ENCODE peak calls at places on chromosomes 7 and 10, in six cellular contexts. W, Y, V, S, T and H are unnamed samples.

GRCh38 chr7:66741706-66742053 is 1.1 kb downstream of the RABGEF1 start:
- DNase-seq in W (no peak), Y (no peak), V (no peak), S (no peak), T (no peak), H (peak; percentile 69)

GRCh38 chr10:24468281-24468751 is 255.4 kb downstream of the ARHGAP21 start:
- DNase-seq in W (no peak), Y (peak; percentile 47), V (no peak), S (no peak), T (no peak), H (no peak)

GRCh38 chr10:5504146-5505072 is 5.0 kb upstream of the CALML5 start:
- DNase-seq in W (no peak), Y (no peak), V (no peak), S (no peak), T (no peak), H (no peak)

GRCh38 chr7:27172823-27173411 is 1.2 kb downstream of the HOXA10 start:
- DNase-seq in W (no peak), Y (no peak), V (no peak), S (peak; percentile 40), T (no peak), H (no peak)

GRCh38 chr7:94008537-94008936 is 4.4 kb upstream of the BET1 start:
- DNase-seq in W (peak; percentile 31), Y (no peak), V (no peak), S (no peak), T (no peak), H (no peak)

GRCh38 chr7:114086491-114086905 is 167.7 kb upstream of the PPP1R3A start:
- DNase-seq in W (no peak), Y (no peak), V (no peak), S (peak; percentile 51), T (no peak), H (no peak)

GRCh38 chr10:34758447-34758996 is 56.6 kb downstream of the PARD3 start:
- DNase-seq in W (peak; percentile 99), Y (no peak), V (no peak), S (no peak), T (peak; percentile 89), H (no peak)

GRCh38 chr7:82305347-82306005 is 138.1 kb downstream of the CACNA2D1 start:
- DNase-seq in W (no peak), Y (no peak), V (no peak), S (no peak), T (no peak), H (no peak)

GRCh38 chr10:113450906-113451305 is 101.9 kb upstream of the HABP2 start:
- DNase-seq in W (no peak), Y (no peak), V (no peak), S (no peak), T (no peak), H (peak; percentile 44)

GRCh38 chr7:92560602-92561001 is 29.6 kb downstream of the FAM133B start:
- DNase-seq in W (no peak), Y (no peak), V (no peak), S (no peak), T (no peak), H (no peak)

GRCh38 chr10:34505338-34505737 is 309.8 kb downstream of the PARD3 start:
- DNase-seq in W (no peak), Y (no peak), V (no peak), S (no peak), T (no peak), H (no peak)

GRCh38 chr10:47358457-47358856 is 10.3 kb downstream of the RBP3 start:
- DNase-seq in W (no peak), Y (no peak), V (no peak), S (no peak), T (no peak), H (no peak)

GRCh38 chr10:110568055-110568735 is 700 bp downstream of the SMC3 start:
- DNase-seq in W (no peak), Y (no peak), V (no peak), S (peak; percentile 64), T (no peak), H (no peak)

GRCh38 chr7:36473454-36474282 is 84.0 kb downstream of the ANLN start:
- DNase-seq in W (no peak), Y (peak; percentile 16), V (no peak), S (peak; percentile 51), T (peak; percentile 28), H (no peak)

GRCh38 chr7:122155566-122155965 is 11.5 kb upstream of the AASS start:
- DNase-seq in W (no peak), Y (no peak), V (no peak), S (no peak), T (no peak), H (no peak)

GRCh38 chr7:141144921-141145629 is 71.2 kb downstream of the TMEM178B start:
- DNase-seq in W (no peak), Y (no peak), V (no peak), S (no peak), T (no peak), H (no peak)

GRCh38 chr7:84686373-84686772 is 491.8 kb upstream of the SEMA3A start:
- DNase-seq in W (no peak), Y (no peak), V (no peak), S (no peak), T (no peak), H (no peak)

GRCh38 chr10:87038786-87039185 is 18.7 kb downstream of the FAM25A start:
- DNase-seq in W (no peak), Y (no peak), V (no peak), S (no peak), T (no peak), H (no peak)

GRCh38 chr10:13660545-13660920 is 73.8 kb downstream of the PRPF18 start:
- DNase-seq in W (no peak), Y (no peak), V (no peak), S (no peak), T (no peak), H (no peak)

GRCh38 chr7:107936312-107936711 is 45.3 kb downstream of the DLD start:
- DNase-seq in W (no peak), Y (no peak), V (no peak), S (no peak), T (no peak), H (no peak)

GRCh38 chr7:107932851-107933250 is 41.9 kb downstream of the DLD start:
- DNase-seq in W (no peak), Y (no peak), V (no peak), S (no peak), T (no peak), H (no peak)

GRCh38 chr7:107933386-107934013 is 42.5 kb downstream of the DLD start:
- DNase-seq in W (no peak), Y (no peak), V (no peak), S (no peak), T (no peak), H (no peak)

GRCh38 chr7:107937514-107937913 is 46.5 kb downstream of the DLD start:
- DNase-seq in W (no peak), Y (no peak), V (no peak), S (no peak), T (no peak), H (no peak)

GRCh38 chr7:107934991-107935770 is 44.2 kb downstream of the DLD start:
- DNase-seq in W (no peak), Y (no peak), V (no peak), S (no peak), T (no peak), H (no peak)
- TF ChIP-seq CTCF in W (no peak), Y (no peak), V (no peak), S (no peak), T (no peak), H (no peak)

GRCh38 chr10:49047128-49047639 is 68.1 kb downstream of the VSTM4 start:
- DNase-seq in W (no peak), Y (no peak), V (no peak), S (no peak), T (no peak), H (peak; percentile 76)
- TF ChIP-seq CTCF in W (no peak), Y (no peak), V (no peak), S (no peak), T (no peak), H (no peak)

DNA sequence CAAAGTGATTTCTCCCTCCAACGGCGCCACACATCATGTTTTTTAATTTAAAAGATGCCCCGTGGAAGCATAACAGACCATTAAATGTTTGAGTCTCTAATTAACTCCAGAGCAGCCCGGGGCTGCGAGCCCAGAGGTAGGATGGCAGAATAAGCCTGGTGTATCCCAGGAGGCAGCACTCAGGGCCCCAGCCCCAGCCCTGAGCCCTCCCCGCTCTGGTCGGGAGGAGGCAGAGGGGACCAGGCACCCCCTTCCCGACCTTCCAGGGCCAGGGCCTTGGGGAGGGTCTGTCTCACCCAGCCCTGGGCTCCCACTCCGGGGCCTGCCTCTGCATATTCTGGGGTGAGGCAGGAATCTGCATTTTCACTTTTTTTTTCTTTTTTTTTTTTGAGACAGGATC is 64.3 kb downstream of the ELFN1 start:
- DNase-seq in W (no peak), Y (no peak), V (no peak), S (no peak), T (no peak), H (no peak)
- TF ChIP-seq CTCF in W (no peak), Y (no peak), V (no peak), S (no peak), T (no peak), H (no peak)

GRCh38 chr7:151172273-151173141 is 5.0 kb upstream of the GBX1 start:
- DNase-seq in W (no peak), Y (peak; percentile 62), V (peak; percentile 69), S (peak; percentile 88), T (peak; percentile 61), H (peak; percentile 94)

GRCh38 chr7:151168787-151169162 is 1.3 kb upstream of the GBX1 start:
- DNase-seq in W (no peak), Y (no peak), V (no peak), S (no peak), T (no peak), H (no peak)

GRCh38 chr7:151167197-151167911 is at the start of gene GBX1:
- DNase-seq in W (no peak), Y (no peak), V (no peak), S (peak; percentile 52), T (peak; percentile 57), H (no peak)

GRCh38 chr7:151166629-151167196 is 781 bp downstream of the GBX1 start:
- DNase-seq in W (no peak), Y (no peak), V (no peak), S (no peak), T (no peak), H (no peak)

GRCh38 chr7:151168022-151168786 is 710 bp upstream of the GBX1 start:
- DNase-seq in W (no peak), Y (no peak), V (no peak), S (peak; percentile 54), T (peak; percentile 74), H (no peak)
- TF ChIP-seq CTCF in W (peak; percentile 56), Y (peak; percentile 69), V (peak; percentile 46), S (peak; percentile 66), T (peak; percentile 86), H (peak; percentile 72)